ENCODE peak calls at places on chromosome 12, in four cellular contexts. F, U, G and V are unnamed samples.

GRCh38 chr12:46174061-46174662 is 94.7 kb downstream of the SLC38A1 start:
- DNase-seq in U (no peak), G (no peak), F (no peak), V (no peak)

GRCh38 chr12:104182144-104182543 is 33.4 kb upstream of the TXNRD1 start:
- DNase-seq in G (no peak), F (no peak), U (no peak), V (no peak)

GRCh38 chr12:105803292-105803691 is 335.5 kb downstream of the NUAK1 start:
- DNase-seq in U (no peak), F (no peak), G (no peak), V (no peak)

GRCh38 chr12:52442600-52443061 is 8.5 kb upstream of the KRT75 start:
- DNase-seq in F (no peak), G (no peak), U (no peak), V (no peak)

GRCh38 chr12:116529048-116529447 is 30.1 kb upstream of the MAP1LC3B2 start:
- DNase-seq in F (no peak), U (no peak), G (no peak), V (no peak)

GRCh38 chr12:70557583-70558263 is 79.5 kb downstream of the PTPRB start:
- DNase-seq in F (no peak), G (no peak), U (no peak), V (no peak)

GRCh38 chr12:31323466-31324115 is 2.4 kb downstream of the SINHCAF start:
- DNase-seq in U (peak), F (no peak), G (no peak), V (peak)

GRCh38 chr12:45065125-45065626 is 14.3 kb upstream of the DBX2 start:
- DNase-seq in U (no peak), F (no peak), G (no peak), V (no peak)

GRCh38 chr12:89154743-89155530 is 197.4 kb downstream of the DUSP6 start:
- DNase-seq in G (no peak), F (no peak), U (no peak), V (no peak)

GRCh38 chr12:95547522-95548055 is 3.7 kb downstream of the USP44 start:
- DNase-seq in U (peak), G (no peak), F (no peak), V (no peak)

GRCh38 chr12:92603741-92604432 is 98.9 kb upstream of the PLEKHG7 start:
- DNase-seq in F (no peak), G (no peak), U (no peak), V (no peak)

GRCh38 chr12:96447256-96447655 is 42.1 kb upstream of the CFAP54 start:
- DNase-seq in G (no peak), U (no peak), F (no peak), V (no peak)

GRCh38 chr12:107103097-107103496 is 9.7 kb upstream of the CRY1 start:
- DNase-seq in F (no peak), U (no peak), G (no peak), V (no peak)

GRCh38 chr12:131194166-131194565 is 240.5 kb downstream of the ADGRD1 start:
- DNase-seq in U (no peak), F (no peak), G (no peak), V (no peak)

GRCh38 chr12:93109794-93110203 is 180.7 kb upstream of the EEA1 start:
- DNase-seq in F (no peak), U (no peak), G (no peak), V (peak)

GRCh38 chr12:100303831-100304230 is 36.9 kb downstream of the SCYL2 start:
- DNase-seq in U (no peak), F (no peak), G (no peak), V (no peak)

GRCh38 chr12:116598341-116599284 is 39.4 kb downstream of the MAP1LC3B2 start:
- DNase-seq in U (no peak), G (no peak), F (no peak), V (no peak)

GRCh38 chr12:122884091-122884826 is 11.7 kb downstream of the VPS37B start:
- DNase-seq in F (no peak), G (no peak), U (no peak), V (no peak)

GRCh38 chr12:103882861-103883596 is 42.0 kb upstream of the NT5DC3 start:
- DNase-seq in U (no peak), G (no peak), F (no peak), V (no peak)

GRCh38 chr12:59780605-59781135 is 184.8 kb downstream of the SLC16A7 start:
- DNase-seq in G (no peak), U (peak), F (no peak), V (no peak)

GRCh38 chr12:6534914-6535696 is 788 bp downstream of the GAPDH start:
- DNase-seq in G (peak), U (peak), F (no peak), V (peak)

GRCh38 chr12:124852329-124852831 is 11.3 kb downstream of the SCARB1 start:
- DNase-seq in G (no peak), U (no peak), F (no peak), V (no peak)

GRCh38 chr12:47709277-47710048 is 3.6 kb upstream of the RPAP3 start:
- DNase-seq in U (no peak), G (no peak), F (no peak), V (no peak)

GRCh38 chr12:93908846-93909592 is 231.8 kb downstream of the CRADD start:
- DNase-seq in U (no peak), F (no peak), G (no peak), V (no peak)

GRCh38 chr12:112971248-112971647 is 7.1 kb upstream of the OAS2 start:
- DNase-seq in U (no peak), F (no peak), G (no peak), V (no peak)

GRCh38 chr12:67039995-67040860 is 228.9 kb upstream of the CAND1 start:
- DNase-seq in U (no peak), G (no peak), F (no peak), V (no peak)

GRCh38 chr12:131511391-131511802 is 199.5 kb upstream of the SFSWAP start:
- DNase-seq in F (no peak), G (no peak), U (no peak), V (no peak)

GRCh38 chr12:123120452-123121166 is 30.3 kb downstream of the PITPNM2 start:
- DNase-seq in U (no peak), F (no peak), G (no peak), V (no peak)

GRCh38 chr12:107547421-107547820 is 138.2 kb upstream of the PWP1 start:
- DNase-seq in U (no peak), G (no peak), F (no peak), V (no peak)

GRCh38 chr12:116280590-116281290 is 3.2 kb upstream of the MED13L start:
- DNase-seq in U (no peak), G (no peak), F (no peak), V (no peak)

GRCh38 chr12:102425109-102426009 is 55.0 kb downstream of the IGF1 start:
- DNase-seq in G (no peak), U (no peak), F (no peak), V (no peak)